ENCODE peak calls at places on chromosomes 11 and 22, in four cellular contexts. I is PC-3, E is BE2C, L is endodermal cell. T is an unnamed sample.

GRCh38 chr22:42933783-42934144 is 76.7 kb upstream of the ARFGAP3 start:
- DNase-seq in L (no peak), I (peak; percentile 80), E (no peak), T (no peak)

GRCh38 chr11:105297463-105297862 is 157.9 kb upstream of the CARD18 start:
- DNase-seq in I (peak; percentile 57), E (no peak), L (no peak), T (no peak)

GRCh38 chr11:73387594-73388021 is 11.4 kb downstream of the RELT start:
- DNase-seq in E (no peak), L (peak; percentile 76), I (no peak), T (peak; percentile 82)

GRCh38 chr22:20585640-20586402 is 78.4 kb downstream of the MED15 start:
- DNase-seq in L (no peak), I (no peak), E (no peak), T (no peak)

GRCh38 chr11:106278391-106278790 is 200.9 kb downstream of the AASDHPPT start:
- DNase-seq in E (no peak), I (no peak), L (no peak), T (no peak)

GRCh38 chr11:87453531-87454089 is 415.9 kb downstream of the TMEM135 start:
- DNase-seq in I (no peak), E (no peak), L (no peak), T (no peak)

GRCh38 chr11:133821776-133822175 is 23.5 kb downstream of the SPATA19 start:
- DNase-seq in L (peak; percentile 93), E (peak; percentile 71), I (peak; percentile 33), T (peak; percentile 57)

GRCh38 chr11:76073716-76074115 is 132.6 kb downstream of the WNT11 start:
- DNase-seq in L (no peak), E (no peak), I (no peak), T (no peak)

GRCh38 chr22:31001124-31001770 is 32.2 kb downstream of the TUG1 start:
- DNase-seq in I (no peak), E (no peak), L (no peak), T (no peak)

GRCh38 chr11:23564370-23564769 is 704.1 kb upstream of the CCDC179 start:
- DNase-seq in E (no peak), L (no peak), I (no peak), T (no peak)

GRCh38 chr22:24040946-24041345 is 29.8 kb downstream of the CABIN1 start:
- DNase-seq in L (peak; percentile 29), I (no peak), E (no peak), T (no peak)

GRCh38 chr11:44899959-44900358 is 50.7 kb downstream of the TP53I11 start:
- DNase-seq in I (peak; percentile 39), E (peak; percentile 52), L (peak; percentile 90), T (peak; percentile 78)

GRCh38 chr11:103395612-103396011 is 286.4 kb downstream of the DYNC2H1 start:
- DNase-seq in I (peak; percentile 47), E (no peak), L (no peak), T (no peak)

GRCh38 chr22:46443850-46444389 is 93.5 kb downstream of the CELSR1 start:
- DNase-seq in E (no peak), L (peak; percentile 55), I (no peak), T (no peak)

GRCh38 chr11:100791873-100792272 is 104.8 kb downstream of the ARHGAP42 start:
- DNase-seq in I (peak; percentile 80), L (no peak), E (peak; percentile 33), T (peak; percentile 49)

GRCh38 chr22:49789289-49790141 is 38.2 kb downstream of the BRD1 start:
- DNase-seq in I (no peak), L (no peak), E (no peak), T (peak; percentile 39)

GRCh38 chr11:115939726-115940421 is 435.7 kb upstream of the CADM1 start:
- DNase-seq in I (no peak), E (no peak), L (no peak), T (no peak)

GRCh38 chr11:8631395-8632110 is 37.5 kb upstream of the STK33 start:
- DNase-seq in L (no peak), E (no peak), I (peak; percentile 4), T (peak; percentile 56)

GRCh38 chr22:29716814-29717213 is 3.0 kb upstream of the CABP7 start:
- DNase-seq in L (peak; percentile 97), I (peak; percentile 69), E (no peak), T (peak; percentile 86)

GRCh38 chr11:81987829-81988472 is 745.7 kb downstream of the FAM181B start:
- DNase-seq in I (no peak), L (no peak), E (no peak), T (no peak)

GRCh38 chr11:111571829-111572501 is 30.3 kb upstream of the SIK2 start:
- DNase-seq in L (no peak), E (no peak), I (peak; percentile 45), T (no peak)

GRCh38 chr11:74142624-74143023 is 28.2 kb downstream of the C2CD3 start:
- DNase-seq in L (no peak), I (peak; percentile 22), E (no peak), T (no peak)

GRCh38 chr22:36405221-36405631 is 17.5 kb upstream of the MYH9 start:
- DNase-seq in I (no peak), E (no peak), L (no peak), T (no peak)

GRCh38 chr22:50479686-50480085 is 1.7 kb upstream of the ADM2 start:
- DNase-seq in E (no peak), I (no peak), L (no peak), T (no peak)

GRCh38 chr11:35582033-35582432 is 36.2 kb upstream of the FJX1 start:
- DNase-seq in E (no peak), L (no peak), I (no peak), T (no peak)

GRCh38 chr22:48907591-48907990 is 920.1 kb downstream of the BRD1 start:
- DNase-seq in I (no peak), L (no peak), E (no peak), T (no peak)

GRCh38 chr11:129266536-129266935 is 74.4 kb upstream of the ARHGAP32 start:
- DNase-seq in L (no peak), I (no peak), E (no peak), T (no peak)

GRCh38 chr11:96267001-96267489 is 76.0 kb downstream of the MAML2 start:
- DNase-seq in E (no peak), L (no peak), I (no peak), T (no peak)

GRCh38 chr11:122201126-122201525 is 85.1 kb upstream of the BLID start:
- DNase-seq in I (no peak), E (no peak), L (no peak), T (no peak)

GRCh38 chr22:25511725-25512124 is 52.8 kb upstream of the GRK3 start:
- DNase-seq in I (no peak), E (no peak), L (no peak), T (no peak)

GRCh38 chr11:58000699-58001098 is 23.0 kb upstream of the OR9Q1 start:
- DNase-seq in E (no peak), I (no peak), L (no peak), T (no peak)

GRCh38 chr22:20808844-20809243 is 34.9 kb downstream of the SERPIND1 start:
- DNase-seq in I (no peak), L (no peak), E (no peak), T (no peak)

GRCh38 chr11:119380160-119380815 is 1.2 kb downstream of the USP2 start:
- DNase-seq in L (no peak), E (no peak), I (no peak), T (no peak)

GRCh38 chr11:117830674-117831351 is 6.3 kb upstream of the FXYD2 start:
- DNase-seq in E (no peak), L (peak; percentile 63), I (no peak), T (no peak)

GRCh38 chr22:44578115-44578457 is 80.1 kb upstream of the RTL6 start:
- DNase-seq in I (no peak), E (no peak), L (no peak), T (no peak)

GRCh38 chr11:61832207-61832606 is 4.1 kb downstream of the FADS2 start:
- DNase-seq in L (no peak), I (no peak), E (no peak), T (no peak)

GRCh38 chr11:61833478-61833877 is 5.4 kb downstream of the FADS2 start:
- DNase-seq in I (no peak), E (no peak), L (no peak), T (no peak)

GRCh38 chr11:61834278-61835004 is 6.3 kb downstream of the FADS2 start:
- DNase-seq in I (peak; percentile 34), E (no peak), L (peak; percentile 78), T (peak; percentile 78)

GRCh38 chr11:61833926-61834277 is 5.8 kb downstream of the FADS2 start:
- DNase-seq in L (peak; percentile 68), E (no peak), I (no peak), T (no peak)

GRCh38 chr11:61832758-61833157 is 4.7 kb downstream of the FADS2 start:
- DNase-seq in E (no peak), I (no peak), L (no peak), T (no peak)
- H3K4me1 ChIP-seq in E (peaks cover 3% of the 10 kb centered on the region), I (peaks cover 14% of the 10 kb centered on the region), L (peaks cover 8% of the 10 kb centered on the region), T (peaks cover 10% of the 10 kb centered on the region)

DNA sequence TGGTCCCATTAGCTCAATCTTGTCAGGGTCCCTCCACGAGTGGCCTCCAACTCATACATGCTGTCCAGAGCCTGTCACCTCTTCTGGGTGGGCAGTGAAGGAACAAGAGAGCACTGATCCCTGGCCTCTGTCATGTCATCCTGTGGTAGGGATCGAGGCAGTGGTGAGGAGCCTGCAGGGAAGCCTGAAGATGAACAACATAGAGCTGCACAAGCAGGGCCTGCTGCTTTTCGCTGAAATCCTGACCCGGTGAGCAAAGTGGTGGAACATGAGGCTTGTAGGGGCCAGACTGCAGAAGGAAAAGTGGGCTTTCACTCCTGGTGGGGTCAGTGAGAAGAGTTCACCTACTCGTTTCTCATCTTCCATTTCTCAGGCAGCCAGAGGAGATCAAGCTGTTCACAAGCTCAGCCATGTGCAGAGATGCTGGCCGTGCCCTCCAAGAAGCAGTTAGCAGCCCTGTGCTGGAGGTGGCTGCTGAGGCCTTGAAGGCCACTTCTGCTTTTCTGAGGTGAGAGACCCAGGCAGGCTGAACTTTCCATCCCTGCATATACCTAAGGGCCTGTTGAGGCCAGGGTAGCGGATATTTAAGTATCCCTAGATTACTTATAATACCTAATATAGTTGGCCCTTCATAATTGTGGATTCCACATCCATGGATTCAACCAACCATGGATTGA is 32.9 kb downstream of the MEI1 start:
- DNase-seq in L (no peak), I (no peak), E (peak; percentile 17), T (no peak)
- H3K4me3 ChIP-seq in L (no peak overlapping the region), I (no peak overlapping the region), E (no peak overlapping the region), T (no peak overlapping the region)

GRCh38 chr22:16968218-16968595 is 39.8 kb downstream of the GAB4 start:
- DNase-seq in L (no peak), E (no peak), I (no peak), T (no peak)
- H3K4me1 ChIP-seq in L (no peaks in the 10 kb centered on the region), E (no peaks in the 10 kb centered on the region), I (no peaks in the 10 kb centered on the region), T (no peaks in the 10 kb centered on the region)

GRCh38 chr11:63838682-63839507 is at the start of gene MARK2:
- DNase-seq in E (peak; percentile 93), I (peak; percentile 99), L (peak; percentile 100), T (peak; percentile 98)

GRCh38 chr11:63839508-63840355 is 822 bp downstream of the MARK2 start:
- DNase-seq in E (no peak), I (peak; percentile 44), L (no peak), T (peak; percentile 27)

GRCh38 chr11:63843042-63843441 is 4.1 kb downstream of the MARK2 start:
- DNase-seq in L (no peak), E (no peak), I (no peak), T (no peak)

GRCh38 chr11:63840356-63841060 is 1.6 kb downstream of the MARK2 start:
- DNase-seq in E (no peak), L (no peak), I (no peak), T (no peak)

GRCh38 chr11:63841554-63841953 is 2.6 kb downstream of the MARK2 start:
- DNase-seq in L (peak; percentile 86), E (no peak), I (peak; percentile 80), T (no peak)
- H3K4me3 ChIP-seq in L (peak overlapping the region; percentile 85), E (peak overlapping the region; percentile 79), I (peak overlapping the region; percentile 75), T (no peak overlapping the region)

T was measured in SJCRH30.